ENCODE peak calls at places on chromosomes 7 and 10, in six cellular contexts. M, K, J, S, E and I are unnamed samples.

GRCh38 chr10:92490387-92490786 is 83.5 kb downstream of the IDE start:
- DNase-seq in K (no peak), M (no peak), E (no peak), J (no peak), S (peak), I (no peak)

GRCh38 chr7:130921391-130922180 is 187.6 kb upstream of the KLF14 start:
- DNase-seq in M (no peak), K (no peak), J (no peak), S (peak), E (peak), I (no peak)

GRCh38 chr7:157432541-157432956 is 95.7 kb downstream of the DNAJB6 start:
- DNase-seq in K (no peak), M (no peak), J (no peak), E (peak), S (peak), I (peak)

GRCh38 chr10:123993534-123994416 is 99.6 kb downstream of the CHST15 start:
- DNase-seq in J (no peak), E (no peak), S (no peak), K (no peak), M (no peak), I (no peak)

GRCh38 chr10:969473-970150 is 18.6 kb upstream of the GTPBP4 start:
- DNase-seq in M (no peak), S (no peak), E (no peak), J (no peak), K (no peak), I (no peak)

GRCh38 chr7:92840309-92840708 is 3.9 kb upstream of the CDK6 start:
- DNase-seq in E (no peak), J (no peak), K (no peak), M (no peak), S (no peak), I (peak)

GRCh38 chr10:17229717-17229966 is 1.6 kb downstream of the VIM start:
- DNase-seq in M (no peak), K (no peak), S (peak), E (no peak), J (no peak), I (no peak)

GRCh38 chr10:120538091-120538490 is 81.1 kb downstream of the PLPP4 start:
- DNase-seq in K (no peak), S (no peak), E (no peak), M (no peak), J (no peak), I (no peak)

GRCh38 chr7:127705461-127705959 is 53.5 kb downstream of the SND1 start:
- DNase-seq in J (no peak), M (no peak), K (no peak), S (peak), E (no peak), I (no peak)

GRCh38 chr7:28408105-28408973 is 4.0 kb upstream of the CREB5 start:
- DNase-seq in M (no peak), K (no peak), E (peak), J (no peak), S (peak), I (no peak)

GRCh38 chr10:65470986-65471385 is 1454.8 kb upstream of the LRRTM3 start:
- DNase-seq in K (no peak), J (no peak), E (no peak), M (no peak), S (no peak), I (no peak)

GRCh38 chr7:155066417-155066950 is 3.6 kb upstream of the HTR5A start:
- DNase-seq in K (no peak), E (no peak), M (no peak), J (no peak), S (peak), I (no peak)

GRCh38 chr10:11934262-11934661 is 108.3 kb downstream of the UPF2 start:
- DNase-seq in J (no peak), E (no peak), S (peak), K (no peak), M (no peak), I (no peak)

GRCh38 chr7:151795168-151795754 is 81.7 kb downstream of the PRKAG2 start:
- DNase-seq in J (peak), S (no peak), E (no peak), M (peak), K (no peak), I (peak)

GRCh38 chr7:153921408-153921807 is 130.8 kb upstream of the DPP6 start:
- DNase-seq in E (no peak), M (no peak), J (no peak), S (no peak), K (no peak), I (no peak)